ENCODE peak calls at places on chromosomes 5 and 9, in seven cellular contexts. One of them, this sample, is unnamed. For H3K4me1, the result is how much of the 10 kb centered on the place peaks cover.

GRCh38 chr9:7150153-7150890 is 392.5 kb downstream of the KDM4C start:
- DNase-seq in NT2/D1: no peak
- DNase-seq in OCI-LY7: no peak
- DNase-seq in hepatocyte: no peak
- DNase-seq in adipocyte: no peak
- DNase-seq in IMR-90: no peak
- DNase-seq in CD8-positive, alpha-beta memory T cell: no peak
- DNase-seq in this sample: no peak

GRCh38 chr5:39138892-39139291 is 64.7 kb upstream of the RICTOR start:
- DNase-seq in IMR-90: peak
- DNase-seq in hepatocyte: no peak
- DNase-seq in NT2/D1: no peak
- DNase-seq in OCI-LY7: no peak
- DNase-seq in CD8-positive, alpha-beta memory T cell: no peak
- DNase-seq in adipocyte: peak
- DNase-seq in this sample: peak

GRCh38 chr5:109191153-109191558 is 218.6 kb downstream of the PJA2 start:
- DNase-seq in IMR-90: peak
- DNase-seq in OCI-LY7: no peak
- DNase-seq in NT2/D1: no peak
- DNase-seq in hepatocyte: no peak
- DNase-seq in CD8-positive, alpha-beta memory T cell: no peak
- DNase-seq in adipocyte: peak
- DNase-seq in this sample: no peak

GRCh38 chr5:81768960-81769452 is 18.1 kb upstream of the SSBP2 start:
- DNase-seq in OCI-LY7: no peak
- DNase-seq in NT2/D1: no peak
- DNase-seq in IMR-90: peak
- DNase-seq in adipocyte: peak
- DNase-seq in CD8-positive, alpha-beta memory T cell: no peak
- DNase-seq in hepatocyte: peak
- DNase-seq in this sample: peak

GRCh38 chr5:132103380-132103951 is 29.9 kb downstream of the CSF2 start:
- DNase-seq in adipocyte: peak
- DNase-seq in NT2/D1: no peak
- DNase-seq in CD8-positive, alpha-beta memory T cell: peak
- DNase-seq in IMR-90: peak
- DNase-seq in hepatocyte: peak
- DNase-seq in OCI-LY7: peak
- DNase-seq in this sample: peak

GRCh38 chr5:106827061-106827460 is 843.7 kb downstream of the EFNA5 start:
- DNase-seq in IMR-90: peak
- DNase-seq in NT2/D1: no peak
- DNase-seq in adipocyte: peak
- DNase-seq in hepatocyte: peak
- DNase-seq in OCI-LY7: no peak
- DNase-seq in CD8-positive, alpha-beta memory T cell: no peak
- DNase-seq in this sample: no peak

GRCh38 chr5:173281910-173282309 is 46.3 kb downstream of the STC2 start:
- DNase-seq in NT2/D1: no peak
- DNase-seq in IMR-90: peak
- DNase-seq in hepatocyte: peak
- DNase-seq in CD8-positive, alpha-beta memory T cell: no peak
- DNase-seq in adipocyte: peak
- DNase-seq in OCI-LY7: peak
- DNase-seq in this sample: no peak

GRCh38 chr5:32116574-32117313 is 57.4 kb downstream of the GOLPH3 start:
- DNase-seq in adipocyte: peak
- DNase-seq in hepatocyte: no peak
- DNase-seq in NT2/D1: no peak
- DNase-seq in CD8-positive, alpha-beta memory T cell: no peak
- DNase-seq in OCI-LY7: no peak
- DNase-seq in IMR-90: peak
- DNase-seq in this sample: no peak

GRCh38 chr9:110555971-110556370 is 23.6 kb downstream of the SVEP1 start:
- DNase-seq in NT2/D1: no peak
- DNase-seq in IMR-90: peak
- DNase-seq in OCI-LY7: no peak
- DNase-seq in adipocyte: peak
- DNase-seq in CD8-positive, alpha-beta memory T cell: no peak
- DNase-seq in hepatocyte: peak
- DNase-seq in this sample: no peak

GRCh38 chr5:179215576-179215975 is 129.7 kb downstream of the ADAMTS2 start:
- DNase-seq in adipocyte: no peak
- DNase-seq in hepatocyte: no peak
- DNase-seq in IMR-90: peak
- DNase-seq in CD8-positive, alpha-beta memory T cell: no peak
- DNase-seq in NT2/D1: no peak
- DNase-seq in OCI-LY7: no peak
- DNase-seq in this sample: no peak

GRCh38 chr9:17519761-17520160 is 59.1 kb upstream of the SH3GL2 start:
- DNase-seq in OCI-LY7: no peak
- DNase-seq in CD8-positive, alpha-beta memory T cell: no peak
- DNase-seq in NT2/D1: no peak
- DNase-seq in IMR-90: peak
- DNase-seq in hepatocyte: peak
- DNase-seq in adipocyte: no peak
- DNase-seq in this sample: no peak

GRCh38 chr9:77475641-77476473 is 172.3 kb downstream of the GNA14 start:
- DNase-seq in IMR-90: peak
- DNase-seq in OCI-LY7: peak
- DNase-seq in CD8-positive, alpha-beta memory T cell: no peak
- DNase-seq in hepatocyte: no peak
- DNase-seq in NT2/D1: no peak
- DNase-seq in adipocyte: peak
- DNase-seq in this sample: no peak

GRCh38 chr9:131702911-131703310 is 37.0 kb downstream of the RAPGEF1 start:
- DNase-seq in NT2/D1: no peak
- DNase-seq in adipocyte: no peak
- DNase-seq in CD8-positive, alpha-beta memory T cell: no peak
- DNase-seq in OCI-LY7: no peak
- DNase-seq in hepatocyte: no peak
- DNase-seq in IMR-90: no peak
- DNase-seq in this sample: no peak

GRCh38 chr9:113477058-113477457 is 13.5 kb downstream of the RGS3 start:
- DNase-seq in CD8-positive, alpha-beta memory T cell: no peak
- DNase-seq in OCI-LY7: no peak
- DNase-seq in IMR-90: no peak
- DNase-seq in NT2/D1: no peak
- DNase-seq in adipocyte: no peak
- DNase-seq in hepatocyte: no peak
- DNase-seq in this sample: no peak

GRCh38 chr9:136690841-136691261 is 3.6 kb upstream of the AGPAT2 start:
- DNase-seq in CD8-positive, alpha-beta memory T cell: no peak
- DNase-seq in adipocyte: no peak
- DNase-seq in NT2/D1: no peak
- DNase-seq in IMR-90: no peak
- DNase-seq in hepatocyte: no peak
- DNase-seq in OCI-LY7: no peak
- DNase-seq in this sample: no peak

GRCh38 chr5:78610633-78611032 is 37.9 kb downstream of the LHFPL2 start:
- DNase-seq in OCI-LY7: no peak
- DNase-seq in CD8-positive, alpha-beta memory T cell: no peak
- DNase-seq in hepatocyte: no peak
- DNase-seq in NT2/D1: no peak
- DNase-seq in IMR-90: no peak
- DNase-seq in adipocyte: no peak
- DNase-seq in this sample: no peak

GRCh38 chr5:142508630-142509425 is 177.1 kb downstream of the FGF1 start:
- DNase-seq in adipocyte: no peak
- DNase-seq in OCI-LY7: no peak
- DNase-seq in CD8-positive, alpha-beta memory T cell: no peak
- DNase-seq in NT2/D1: no peak
- DNase-seq in IMR-90: no peak
- DNase-seq in hepatocyte: no peak
- DNase-seq in this sample: no peak

GRCh38 chr9:11709567-11709966 is 983.6 kb upstream of the TYRP1 start:
- DNase-seq in NT2/D1: no peak
- DNase-seq in CD8-positive, alpha-beta memory T cell: no peak
- DNase-seq in adipocyte: no peak
- DNase-seq in IMR-90: no peak
- DNase-seq in hepatocyte: no peak
- DNase-seq in OCI-LY7: no peak
- DNase-seq in this sample: no peak

GRCh38 chr5:92599217-92599810 is 981.7 kb downstream of the NR2F1-AS1 start:
- DNase-seq in CD8-positive, alpha-beta memory T cell: no peak
- DNase-seq in OCI-LY7: no peak
- DNase-seq in IMR-90: no peak
- DNase-seq in NT2/D1: no peak
- DNase-seq in adipocyte: peak
- DNase-seq in hepatocyte: no peak
- DNase-seq in this sample: no peak

GRCh38 chr5:147701468-147701867 is 81.1 kb downstream of the JAKMIP2 start:
- DNase-seq in OCI-LY7: no peak
- DNase-seq in NT2/D1: no peak
- DNase-seq in hepatocyte: no peak
- DNase-seq in adipocyte: no peak
- DNase-seq in IMR-90: no peak
- DNase-seq in CD8-positive, alpha-beta memory T cell: no peak
- DNase-seq in this sample: no peak

GRCh38 chr9:36486933-36487481 is 85.7 kb upstream of the MELK start:
- DNase-seq in hepatocyte: peak
- DNase-seq in adipocyte: peak
- DNase-seq in CD8-positive, alpha-beta memory T cell: peak
- DNase-seq in IMR-90: no peak
- DNase-seq in NT2/D1: no peak
- DNase-seq in OCI-LY7: peak
- DNase-seq in this sample: no peak

GRCh38 chr9:127721391-127721821 is 5.5 kb downstream of the TTC16 start:
- DNase-seq in CD8-positive, alpha-beta memory T cell: no peak
- DNase-seq in hepatocyte: no peak
- DNase-seq in adipocyte: no peak
- DNase-seq in NT2/D1: no peak
- DNase-seq in OCI-LY7: no peak
- DNase-seq in IMR-90: no peak
- DNase-seq in this sample: no peak

GRCh38 chr9:79567671-79568098 is 4.1 kb upstream of the TLE4 start:
- DNase-seq in NT2/D1: no peak
- DNase-seq in IMR-90: no peak
- DNase-seq in OCI-LY7: peak
- DNase-seq in adipocyte: no peak
- DNase-seq in hepatocyte: no peak
- DNase-seq in CD8-positive, alpha-beta memory T cell: no peak
- DNase-seq in this sample: no peak

DNA sequence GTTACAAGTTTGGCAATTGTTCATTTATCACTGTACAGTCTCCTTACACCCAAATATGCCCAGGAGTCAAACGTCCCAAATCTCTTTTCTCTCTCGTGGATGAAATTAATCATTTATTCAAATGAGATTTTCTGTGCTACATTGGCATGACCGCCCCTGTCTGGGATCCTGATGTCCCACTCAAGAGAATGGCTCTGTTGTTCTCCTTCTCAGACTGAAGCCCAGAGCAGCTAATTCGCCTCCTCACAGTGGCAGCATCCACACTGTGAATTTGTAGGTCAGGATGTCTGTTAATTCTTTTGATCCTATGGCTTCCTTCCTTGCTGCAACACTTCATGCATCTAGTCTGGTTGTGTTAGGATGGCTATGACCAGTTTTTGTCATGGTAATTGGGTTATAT is 141.3 kb upstream of the GAS1 start:
- DNase-seq in hepatocyte: no peak
- DNase-seq in adipocyte: no peak
- DNase-seq in NT2/D1: no peak
- DNase-seq in IMR-90: no peak
- DNase-seq in CD8-positive, alpha-beta memory T cell: no peak
- DNase-seq in OCI-LY7: no peak
- DNase-seq in this sample: no peak
- H3K4me1 ChIP-seq in hepatocyte: under half
- H3K4me1 ChIP-seq in adipocyte: under half
- H3K4me1 ChIP-seq in NT2/D1: under half
- H3K4me1 ChIP-seq in IMR-90: under half
- H3K4me1 ChIP-seq in CD8-positive, alpha-beta memory T cell: under half
- H3K4me1 ChIP-seq in OCI-LY7: under half
- H3K4me1 ChIP-seq in this sample: under half

GRCh38 chr5:177357459-177358332 is at the start of gene RGS14:
- DNase-seq in OCI-LY7: peak
- DNase-seq in hepatocyte: no peak
- DNase-seq in IMR-90: peak
- DNase-seq in CD8-positive, alpha-beta memory T cell: peak
- DNase-seq in adipocyte: no peak
- DNase-seq in NT2/D1: no peak
- DNase-seq in this sample: no peak
- H3K4me1 ChIP-seq in OCI-LY7: half or more
- H3K4me1 ChIP-seq in hepatocyte: under half
- H3K4me1 ChIP-seq in IMR-90: under half
- H3K4me1 ChIP-seq in CD8-positive, alpha-beta memory T cell: half or more
- H3K4me1 ChIP-seq in adipocyte: under half
- H3K4me1 ChIP-seq in NT2/D1: under half
- H3K4me1 ChIP-seq in this sample: under half

DNA sequence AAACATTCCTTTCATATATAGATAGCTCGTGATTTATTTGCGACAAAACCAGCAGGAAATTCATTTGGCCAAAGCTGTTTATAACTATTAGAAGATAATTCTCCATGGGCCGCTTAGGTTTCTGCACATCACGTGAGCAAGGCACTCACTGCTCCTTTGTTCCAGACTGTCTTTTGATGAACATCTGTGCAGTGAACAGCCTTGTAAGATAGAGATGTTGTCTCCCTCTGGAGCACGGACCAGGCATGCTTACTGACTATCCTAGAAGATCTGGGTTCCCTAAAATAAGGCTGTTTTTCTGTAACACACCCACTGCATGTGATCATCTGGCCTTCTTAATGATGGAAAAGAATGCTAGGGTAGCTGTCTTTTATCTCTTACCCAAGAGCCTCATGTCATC is 30.9 kb downstream of the YIPF5 start:
- DNase-seq in CD8-positive, alpha-beta memory T cell: no peak
- DNase-seq in NT2/D1: no peak
- DNase-seq in adipocyte: peak
- DNase-seq in OCI-LY7: no peak
- DNase-seq in hepatocyte: peak
- DNase-seq in IMR-90: peak
- DNase-seq in this sample: no peak
- H3K4me1 ChIP-seq in CD8-positive, alpha-beta memory T cell: under half
- H3K4me1 ChIP-seq in NT2/D1: under half
- H3K4me1 ChIP-seq in adipocyte: under half
- H3K4me1 ChIP-seq in OCI-LY7: under half
- H3K4me1 ChIP-seq in hepatocyte: under half
- H3K4me1 ChIP-seq in IMR-90: under half
- H3K4me1 ChIP-seq in this sample: under half

GRCh38 chr5:153275697-153276096 is 214.8 kb upstream of the GRIA1 start:
- DNase-seq in adipocyte: no peak
- DNase-seq in IMR-90: no peak
- DNase-seq in NT2/D1: no peak
- DNase-seq in OCI-LY7: no peak
- DNase-seq in hepatocyte: no peak
- DNase-seq in CD8-positive, alpha-beta memory T cell: no peak
- DNase-seq in this sample: no peak
- H3K4me1 ChIP-seq in adipocyte: under half
- H3K4me1 ChIP-seq in IMR-90: under half
- H3K4me1 ChIP-seq in NT2/D1: under half
- H3K4me1 ChIP-seq in OCI-LY7: under half
- H3K4me1 ChIP-seq in hepatocyte: under half
- H3K4me1 ChIP-seq in CD8-positive, alpha-beta memory T cell: under half
- H3K4me1 ChIP-seq in this sample: under half

DNA sequence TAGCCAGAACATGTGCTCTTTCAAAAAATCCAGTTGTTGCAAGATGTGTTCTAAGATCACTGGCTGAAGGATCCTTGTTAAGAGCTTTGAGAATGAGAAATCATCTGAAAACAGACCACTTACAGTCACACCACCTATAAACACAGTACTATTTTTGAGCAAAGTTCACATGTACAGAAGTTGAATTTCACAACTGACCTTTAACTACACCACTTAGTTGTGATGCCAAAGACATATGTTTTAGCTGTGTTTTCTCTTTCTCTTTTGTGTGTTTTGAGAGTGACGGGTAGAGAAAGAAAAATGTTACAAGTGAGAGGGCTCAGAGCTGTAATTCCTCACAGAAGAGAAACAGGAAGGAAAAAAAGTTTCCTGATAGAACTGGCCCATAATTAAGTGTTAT is 245.5 kb downstream of the MLLT3 start:
- DNase-seq in OCI-LY7: no peak
- DNase-seq in hepatocyte: no peak
- DNase-seq in adipocyte: no peak
- DNase-seq in NT2/D1: no peak
- DNase-seq in IMR-90: no peak
- DNase-seq in CD8-positive, alpha-beta memory T cell: no peak
- DNase-seq in this sample: no peak
- H3K4me1 ChIP-seq in OCI-LY7: half or more
- H3K4me1 ChIP-seq in hepatocyte: under half
- H3K4me1 ChIP-seq in adipocyte: under half
- H3K4me1 ChIP-seq in NT2/D1: under half
- H3K4me1 ChIP-seq in IMR-90: under half
- H3K4me1 ChIP-seq in CD8-positive, alpha-beta memory T cell: under half
- H3K4me1 ChIP-seq in this sample: under half